ENCODE peak calls at places on chromosomes 1 and 21, in six cellular contexts. K is stomach; C is heart left ventricle; D is CD8-positive, alpha-beta T cell; V is AG04450; I is neuronal stem cell. X is an unnamed sample.

GRCh38 chr1:178706467-178706866 is 18.6 kb upstream of the RALGPS2 start:
- DNase-seq in V (no peak), C (peak), I (no peak), D (no peak), K (no peak), X (no peak)

GRCh38 chr1:5977494-5978444 is 14.5 kb downstream of the NPHP4 start:
- DNase-seq in K (no peak), V (no peak), C (no peak), D (no peak), I (no peak), X (no peak)

GRCh38 chr1:3054474-3054873 is 14.5 kb upstream of the PRDM16 start:
- DNase-seq in K (peak), C (no peak), I (no peak), D (no peak), V (no peak), X (no peak)

GRCh38 chr21:25929859-25930520 is 195.2 kb downstream of the GABPA start:
- DNase-seq in I (no peak), V (peak), C (peak), D (no peak), K (no peak), X (no peak)

GRCh38 chr1:42815938-42816599 is 853 bp upstream of the ERMAP start:
- DNase-seq in I (peak), D (peak), C (no peak), K (no peak), V (no peak), X (no peak)

GRCh38 chr1:245566952-245567351 is 412.2 kb downstream of the KIF26B start:
- DNase-seq in K (no peak), D (no peak), C (no peak), V (no peak), I (no peak), X (no peak)

GRCh38 chr1:111976332-111976731 is 13.1 kb downstream of the KCND3 start:
- DNase-seq in I (no peak), C (no peak), K (no peak), V (no peak), D (no peak), X (peak)

GRCh38 chr1:109268431-109269211 is 14.3 kb downstream of the PSRC1 start:
- DNase-seq in I (no peak), C (peak), K (no peak), D (no peak), V (no peak), X (no peak)

GRCh38 chr1:36306210-36306901 is at the start of gene SH3D21:
- DNase-seq in D (no peak), C (peak), K (peak), V (no peak), I (peak), X (no peak)

GRCh38 chr1:226132731-226133503 is 53.6 kb downstream of the ACBD3 start:
- DNase-seq in I (no peak), K (peak), D (no peak), V (no peak), C (no peak), X (peak)

GRCh38 chr1:94886361-94886760 is 40.5 kb downstream of the CNN3 start:
- DNase-seq in V (no peak), I (no peak), C (no peak), D (no peak), K (no peak), X (no peak)

GRCh38 chr1:228938248-228938891 is 203.1 kb downstream of the RHOU start:
- DNase-seq in C (peak), K (no peak), D (peak), I (no peak), V (no peak), X (no peak)

GRCh38 chr1:77874804-77875445 is 13.5 kb upstream of the NEXN start:
- DNase-seq in I (no peak), D (no peak), V (no peak), K (no peak), C (no peak), X (peak)

GRCh38 chr1:197688233-197688632 is 87.0 kb downstream of the DENND1B start:
- DNase-seq in C (no peak), I (no peak), V (no peak), D (no peak), K (no peak), X (no peak)

GRCh38 chr1:192740214-192740613 is 68.6 kb upstream of the RGS2 start:
- DNase-seq in K (no peak), D (no peak), C (no peak), V (no peak), I (no peak), X (no peak)

GRCh38 chr1:9539829-9540550 is 725 bp downstream of the SLC25A33 start:
- DNase-seq in I (peak), V (no peak), C (peak), K (peak), D (peak), X (no peak)

GRCh38 chr1:159991513-159991912 is 37.5 kb upstream of the SLAMF9 start:
- DNase-seq in I (no peak), V (no peak), C (no peak), K (peak), D (no peak), X (no peak)

GRCh38 chr1:32895325-32896215 is 5.6 kb downstream of the TMEM54 start:
- DNase-seq in D (no peak), C (no peak), V (no peak), K (no peak), I (no peak), X (no peak)

GRCh38 chr1:33042836-33043235 is 6.2 kb upstream of the AK2 start:
- DNase-seq in K (no peak), V (no peak), C (no peak), D (no peak), I (no peak), X (no peak)

GRCh38 chr1:197467881-197468280 is 199.8 kb downstream of the CRB1 start:
- DNase-seq in D (no peak), C (no peak), K (no peak), I (no peak), V (no peak), X (no peak)

GRCh38 chr1:107413951-107414350 is 273.1 kb downstream of the NTNG1 start:
- DNase-seq in C (no peak), D (no peak), I (no peak), V (no peak), K (no peak), X (no peak)

GRCh38 chr21:31098576-31099005 is 60.3 kb upstream of the KRTAP19-8 start:
- DNase-seq in V (peak), I (peak), D (peak), C (peak), K (peak), X (no peak)

GRCh38 chr1:162055062-162055461 is 14.4 kb upstream of the NOS1AP start:
- DNase-seq in K (no peak), D (no peak), C (no peak), I (no peak), V (peak), X (peak)

GRCh38 chr1:198935371-198935921 is 296.6 kb downstream of the PTPRC start:
- DNase-seq in C (peak), I (no peak), V (peak), D (peak), K (peak), X (peak)

GRCh38 chr21:38796426-38796825 is 9.3 kb upstream of the ETS2 start:
- DNase-seq in D (no peak), K (no peak), C (no peak), I (no peak), V (no peak), X (no peak)

GRCh38 chr1:174217248-174217647 is 57.9 kb downstream of the RABGAP1L start:
- DNase-seq in D (no peak), K (no peak), V (no peak), C (no peak), I (no peak), X (no peak)

GRCh38 chr21:42401820-42402251 is 1.9 kb upstream of the UBASH3A start:
- DNase-seq in K (no peak), D (no peak), C (no peak), I (no peak), V (no peak), X (no peak)

GRCh38 chr1:73901656-73902276 is 296.2 kb downstream of the LRRIQ3 start:
- DNase-seq in V (no peak), D (no peak), I (no peak), K (no peak), C (no peak), X (no peak)

GRCh38 chr1:194159941-194160340 is 973.5 kb upstream of the B3GALT2 start:
- DNase-seq in K (no peak), C (no peak), V (no peak), I (no peak), D (no peak), X (no peak)

GRCh38 chr1:183932412-183932811 is 105.1 kb downstream of the COLGALT2 start:
- DNase-seq in K (peak), C (peak), V (peak), D (no peak), I (no peak), X (no peak)

GRCh38 chr21:15272591-15272990 is 207.8 kb upstream of the NRIP1 start:
- DNase-seq in C (no peak), D (no peak), K (no peak), V (no peak), I (no peak), X (no peak)

GRCh38 chr1:234272656-234273312 is 100.5 kb upstream of the COA6 start:
- DNase-seq in I (no peak), V (no peak), C (no peak), D (no peak), K (no peak), X (no peak)

GRCh38 chr1:56852478-56852877 is 2.1 kb upstream of the C8A start:
- DNase-seq in K (no peak), C (no peak), V (no peak), I (no peak), D (no peak), X (no peak)

GRCh38 chr1:61391730-61392129 is 309.4 kb downstream of the NFIA start:
- DNase-seq in D (no peak), K (no peak), C (no peak), I (no peak), V (no peak), X (no peak)

GRCh38 chr1:62434612-62434994 is 2.2 kb upstream of the USP1 start:
- DNase-seq in D (no peak), V (no peak), I (no peak), C (no peak), K (no peak), X (no peak)
- H3K27ac ChIP-seq in D (no peak), V (no peak), I (no peak), C (no peak), K (no peak), X (no peak)

DNA sequence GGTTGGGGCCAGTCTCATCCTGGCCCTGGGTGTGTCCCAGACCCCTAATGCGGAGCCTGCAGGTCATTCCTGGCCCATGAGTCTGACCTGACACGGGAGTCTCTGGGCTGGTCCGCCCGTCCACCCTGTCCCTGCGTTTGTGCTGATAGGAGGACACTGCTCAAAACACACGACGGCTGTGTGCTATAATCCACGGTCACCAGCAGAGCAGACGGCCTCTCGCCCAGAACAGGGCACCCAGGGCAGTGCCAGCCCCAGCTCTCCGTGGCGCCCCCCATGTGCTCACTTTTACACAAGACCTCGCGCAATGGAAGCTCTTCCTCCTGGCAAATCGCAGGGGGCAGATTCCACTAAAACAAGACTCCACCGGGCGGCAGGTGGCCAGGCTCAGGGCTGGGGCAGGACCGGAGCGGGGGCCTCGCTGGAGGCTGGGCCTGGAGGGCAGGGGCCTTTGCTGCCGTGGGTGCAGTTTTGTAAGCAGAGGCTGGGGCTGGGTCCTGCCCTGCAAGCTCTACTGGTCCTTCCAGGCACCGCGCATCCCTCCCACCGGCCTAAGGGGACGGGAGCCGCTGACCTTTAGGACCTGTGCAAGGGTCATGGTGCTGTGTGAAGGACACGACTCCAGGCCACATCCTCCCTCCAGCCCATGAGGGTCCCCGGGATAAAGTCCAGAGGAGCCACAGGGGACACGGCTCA is 10.6 kb upstream of the SLC19A1 start:
- DNase-seq in K (no peak), V (no peak), C (no peak), D (no peak), I (no peak), X (no peak)
- H3K27ac ChIP-seq in K (no peak), V (no peak), C (no peak), D (no peak), I (no peak), X (no peak)

DNA sequence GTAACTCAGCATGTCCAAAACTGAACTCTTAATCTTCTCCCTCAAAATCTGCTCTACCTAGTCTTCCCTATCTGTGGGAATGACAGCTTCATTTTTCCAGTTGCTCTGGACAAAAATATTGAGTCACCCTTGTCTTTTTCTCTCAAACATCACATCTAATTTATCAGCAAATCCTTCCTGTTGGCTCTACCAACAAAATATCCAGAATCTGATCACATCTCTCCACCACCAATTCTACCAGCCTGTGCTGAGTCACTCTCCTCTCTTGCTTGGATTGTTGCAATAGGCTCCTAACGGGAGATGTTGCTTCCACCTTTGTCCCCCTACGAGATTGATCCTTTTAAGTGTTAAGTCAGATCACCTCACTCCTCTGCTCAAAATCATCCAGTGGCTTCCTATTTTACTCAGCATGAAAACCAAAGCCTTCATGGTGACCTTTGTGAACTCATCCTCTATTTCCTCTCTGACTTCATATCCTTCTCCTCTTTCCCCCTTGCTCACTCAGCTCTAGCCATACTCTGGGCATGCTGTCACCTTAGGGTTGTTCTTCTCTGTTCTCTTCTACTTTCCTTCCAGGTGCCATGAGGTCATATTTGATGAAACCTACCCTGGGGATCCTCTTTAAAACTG is 21.5 kb upstream of the SMYD2 start:
- DNase-seq in C (no peak), V (no peak), I (no peak), D (no peak), K (no peak), X (no peak)
- H3K27ac ChIP-seq in C (no peak), V (no peak), I (no peak), D (no peak), K (no peak), X (peak)

DNA sequence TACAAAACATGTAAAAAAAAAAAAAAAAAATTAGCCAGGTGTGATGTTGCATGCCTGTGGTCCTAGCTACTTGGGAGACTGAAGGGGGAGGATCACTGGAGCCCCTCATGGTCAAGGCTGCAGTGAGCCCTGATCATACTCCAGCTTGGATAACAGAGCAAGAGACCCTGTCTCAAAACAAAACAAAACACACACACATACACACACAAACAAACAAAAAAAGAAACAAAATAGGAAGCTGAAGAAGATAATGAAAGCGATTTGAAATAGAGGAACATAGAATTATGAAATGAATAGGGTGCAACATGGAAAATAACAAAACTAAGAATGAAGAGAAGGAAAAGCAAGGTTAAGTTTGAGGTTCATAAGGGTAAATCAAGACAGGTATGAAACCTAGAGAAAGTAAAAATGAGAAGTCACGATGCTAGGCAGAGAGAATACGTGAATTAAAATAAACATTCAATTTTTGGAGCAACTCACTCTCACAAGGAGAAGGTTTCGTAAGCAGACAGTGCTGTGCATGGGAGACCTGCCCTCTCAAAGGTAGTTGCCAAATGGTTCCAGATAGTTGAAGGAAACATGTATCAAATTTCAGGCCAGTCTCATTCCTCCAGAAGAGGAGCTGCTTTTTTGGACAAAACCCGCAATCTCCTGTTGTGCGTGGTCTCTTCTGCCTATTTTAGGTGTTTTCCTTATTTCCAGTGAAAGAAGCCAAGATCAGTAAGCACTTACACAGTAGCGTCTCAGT is 3.3 kb downstream of the CD46 start:
- DNase-seq in C (no peak), I (no peak), D (no peak), V (no peak), K (no peak), X (no peak)
- H3K27ac ChIP-seq in C (no peak), I (no peak), D (no peak), V (no peak), K (peak), X (peak)

GRCh38 chr1:1846386-1846918 is 44.4 kb downstream of the GNB1 start:
- DNase-seq in K (no peak), D (no peak), V (no peak), C (no peak), I (no peak), X (no peak)
- H3K27ac ChIP-seq in K (peak), D (no peak), V (peak), C (peak), I (no peak), X (no peak)

DNA sequence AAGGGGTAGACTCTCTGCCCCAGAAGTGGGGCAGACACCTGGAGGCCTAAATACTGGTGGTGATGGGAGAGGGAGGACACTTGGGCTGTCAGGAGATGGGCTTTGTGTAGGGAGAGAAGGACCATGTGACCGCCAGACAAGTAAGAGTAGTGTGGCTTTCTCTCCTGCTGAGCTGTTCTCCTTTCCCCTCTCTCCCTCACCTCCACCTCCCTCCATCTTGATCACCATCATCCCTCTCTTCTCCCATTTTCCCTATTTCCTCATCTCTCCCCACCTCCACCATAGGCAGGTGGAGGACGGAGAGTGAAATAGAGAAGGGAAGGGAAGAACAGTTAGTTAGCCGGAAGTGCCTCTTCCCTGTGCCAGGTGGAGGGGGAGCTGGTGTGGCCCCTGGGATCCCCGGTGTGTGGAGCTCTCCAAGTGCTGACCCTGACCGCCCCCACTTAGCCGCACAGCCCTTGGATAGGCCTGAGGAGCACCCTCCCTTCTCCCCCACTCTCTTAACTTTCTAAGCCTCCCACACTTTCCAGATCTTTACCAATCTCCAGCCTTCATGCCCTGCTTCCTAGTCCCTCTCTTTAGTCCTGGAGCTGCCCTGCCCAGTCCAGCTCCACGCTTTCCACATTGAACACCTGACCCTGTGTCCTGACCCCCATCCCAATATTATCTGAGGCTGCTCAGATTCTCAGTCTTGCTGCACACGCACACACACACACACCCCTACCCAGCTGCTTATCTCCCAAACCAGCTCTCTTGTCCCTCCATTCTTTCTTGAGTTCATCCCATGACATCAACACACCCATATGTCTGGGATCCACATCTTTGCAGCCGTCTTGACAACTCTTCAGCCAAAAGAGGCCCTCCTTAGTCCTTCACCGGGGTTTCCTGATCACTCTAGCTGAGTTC is 1.5 kb downstream of the CELF3 start:
- DNase-seq in C (no peak), V (no peak), D (no peak), K (no peak), I (no peak), X (no peak)
- H3K27ac ChIP-seq in C (no peak), V (no peak), D (no peak), K (no peak), I (no peak), X (no peak)

GRCh38 chr1:169105087-169105433 is 1.4 kb upstream of the ATP1B1 start:
- DNase-seq in I (no peak), K (no peak), D (no peak), V (no peak), C (no peak), X (no peak)

GRCh38 chr1:169103443-169103842 is 3.0 kb upstream of the ATP1B1 start:
- DNase-seq in D (no peak), V (no peak), I (no peak), K (peak), C (no peak), X (no peak)

GRCh38 chr1:169106921-169107672 is 607 bp downstream of the ATP1B1 start:
- DNase-seq in D (no peak), C (no peak), V (no peak), I (no peak), K (no peak), X (no peak)

GRCh38 chr1:169106095-169106920 is at the start of gene ATP1B1:
- DNase-seq in K (peak), V (peak), C (peak), I (peak), D (peak), X (no peak)

DNA sequence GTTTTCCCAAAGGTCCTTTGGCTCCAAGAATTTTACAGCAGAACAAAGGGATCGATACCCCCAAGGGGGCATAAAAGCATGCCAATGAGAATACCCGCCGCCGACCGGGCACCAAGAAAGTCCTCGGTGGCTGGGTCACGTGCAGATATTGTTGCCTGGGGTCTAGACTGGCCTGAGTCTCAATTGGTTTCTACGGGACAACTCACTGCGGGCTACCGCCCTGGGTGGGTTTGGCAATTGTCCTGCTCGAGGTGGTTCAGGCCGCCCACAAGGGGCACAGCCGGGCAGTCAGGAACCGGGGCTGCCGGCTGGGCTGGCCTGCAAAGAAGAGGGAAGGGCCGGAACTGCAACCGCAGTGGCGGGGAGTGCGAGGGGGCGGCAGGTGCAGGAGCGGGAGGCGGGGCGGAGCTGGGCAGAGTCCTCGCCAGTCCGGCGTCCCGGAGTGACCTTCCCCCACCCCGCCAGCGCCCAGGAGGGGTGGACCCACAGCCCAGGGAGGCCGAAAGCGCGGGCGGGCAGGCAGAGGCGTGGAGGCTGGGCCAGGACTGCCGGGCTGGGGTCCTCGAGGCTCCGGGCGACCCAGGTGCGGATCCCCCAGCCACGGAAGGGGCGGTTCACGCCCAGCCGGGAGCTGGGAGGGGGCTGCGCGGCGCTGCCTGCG is 926 bp upstream of the ATP1B1 start:
- DNase-seq in I (no peak), K (peak), V (no peak), D (peak), C (peak), X (no peak)
- H3K27ac ChIP-seq in I (peak), K (peak), V (no peak), D (no peak), C (peak), X (peak)

X was measured in epithelial cell of prostate.